ENCODE peak calls at places on chromosomes 1 and 21, in six cellular contexts. R is mucosa of gallbladder, D is putamen, O is H9, A is T-helper 17 cell, G is GM13977. Q is an unnamed sample.

GRCh38 chr1:234512376-234512965 is 33.5 kb upstream of the TARBP1 start:
- DNase-seq in R (no peak), D (no peak), O (peak), A (no peak), G (no peak), Q (peak)

GRCh38 chr1:52506349-52506748 is 46.5 kb downstream of the TUT4 start:
- DNase-seq in R (no peak), D (no peak), O (no peak), A (no peak), G (no peak), Q (no peak)

GRCh38 chr1:170618418-170618817 is 45.5 kb upstream of the PRRX1 start:
- DNase-seq in R (no peak), D (no peak), O (no peak), A (no peak), G (no peak), Q (no peak)

GRCh38 chr1:201737350-201738060 is 91.5 kb upstream of the IPO9 start:
- DNase-seq in R (peak), D (peak), O (no peak), A (no peak), G (no peak), Q (no peak)

GRCh38 chr1:151711940-151712339 is 4.7 kb downstream of the CELF3 start:
- DNase-seq in R (no peak), D (no peak), O (no peak), A (no peak), G (no peak), Q (no peak)

GRCh38 chr1:241499910-241500309 is 19.6 kb downstream of the FH start:
- DNase-seq in R (no peak), D (no peak), O (no peak), A (no peak), G (no peak), Q (no peak)

GRCh38 chr21:19609611-19610010 is 1206.0 kb upstream of the TMPRSS15 start:
- DNase-seq in R (no peak), D (no peak), O (no peak), A (no peak), G (no peak), Q (no peak)

GRCh38 chr21:46425566-46425965 is 33.1 kb upstream of the DIP2A start:
- DNase-seq in R (no peak), D (no peak), O (no peak), A (peak), G (no peak), Q (no peak)

GRCh38 chr1:8525291-8526275 is 207.7 kb downstream of the SLC45A1 start:
- DNase-seq in R (peak), D (peak), O (peak), A (peak), G (peak), Q (peak)

GRCh38 chr21:44628707-44629391 is 2.0 kb downstream of the KRTAP10-9 start:
- DNase-seq in R (no peak), D (no peak), O (no peak), A (no peak), G (no peak), Q (peak)

GRCh38 chr1:166133276-166133841 is 33.4 kb downstream of the FAM78B start:
- DNase-seq in R (no peak), D (no peak), O (no peak), A (no peak), G (peak), Q (no peak)

GRCh38 chr1:86757272-86757984 is 53.1 kb downstream of the SH3GLB1 start:
- DNase-seq in R (peak), D (peak), O (no peak), A (no peak), G (no peak), Q (no peak)

GRCh38 chr21:29293495-29293894 is 5.2 kb upstream of the BACH1 start:
- DNase-seq in R (no peak), D (no peak), O (no peak), A (no peak), G (peak), Q (no peak)

GRCh38 chr1:21956720-21957552 is 19.8 kb upstream of the HSPG2 start:
- DNase-seq in R (peak), D (no peak), O (no peak), A (peak), G (peak), Q (peak)

GRCh38 chr1:30756545-30757195 is 904 bp downstream of the LAPTM5 start:
- DNase-seq in R (peak), D (no peak), O (no peak), A (peak), G (no peak), Q (peak)

Q was measured in left lung.